ENCODE peak calls at places on chromosomes 3 and 15, in seven cellular contexts. Z, R, L, Y, U, G and K are unnamed samples.

GRCh38 chr3:169813757-169814517 is 1.2 kb upstream of the LRRC34 start:
- DNase-seq in Z (peak), R (no peak), L (no peak), Y (peak), U (peak), G (peak), K (no peak)

GRCh38 chr3:66270726-66271125 is 49.9 kb downstream of the SLC25A26 start:
- DNase-seq in Z (no peak), R (no peak), L (no peak), Y (no peak), U (no peak), G (no peak), K (no peak)

GRCh38 chr3:175212896-175213295 is 353.8 kb downstream of the NAALADL2 start:
- DNase-seq in Z (peak), R (no peak), L (no peak), Y (no peak), U (no peak), G (no peak), K (no peak)

GRCh38 chr15:70853855-70854668 is at the start of gene LARP6:
- DNase-seq in Z (peak), R (peak), L (peak), Y (peak), U (no peak), G (peak), K (no peak)

GRCh38 chr15:92707880-92708551 is 52.4 kb upstream of the FAM174B start:
- DNase-seq in Z (no peak), R (no peak), L (no peak), Y (no peak), U (no peak), G (no peak), K (no peak)

GRCh38 chr3:122794779-122795673 is at the start of gene SLC49A4:
- DNase-seq in Z (peak), R (peak), L (peak), Y (no peak), U (peak), G (peak), K (peak)

GRCh38 chr3:73623996-73624362 is 762 bp downstream of the PDZRN3 start:
- DNase-seq in Z (peak), R (peak), L (peak), Y (peak), U (no peak), G (no peak), K (no peak)

GRCh38 chr15:83318861-83319415 is 34.5 kb upstream of the BNC1 start:
- DNase-seq in Z (no peak), R (no peak), L (no peak), Y (no peak), U (no peak), G (no peak), K (no peak)

GRCh38 chr3:32381922-32382321 is 9.7 kb upstream of the CMTM7 start:
- DNase-seq in Z (no peak), R (no peak), L (no peak), Y (no peak), U (no peak), G (no peak), K (no peak)

GRCh38 chr15:68209735-68210408 is 4.7 kb upstream of the CALML4 start:
- DNase-seq in Z (peak), R (no peak), L (no peak), Y (no peak), U (peak), G (peak), K (no peak)